ENCODE peak calls at places on chromosomes 12 and 14, in ten cellular contexts. One of them, this sample, is unnamed.
A peak's percentile ranks its signal among the peaks of the same experiment; 100 is the strongest.

GRCh38 chr14:77120771-77121743 is 20.5 kb downstream of the ZDHHC22 start:
- DNase-seq in CD8-positive, alpha-beta T cell: peak; percentile 35
- DNase-seq in tibial artery: no peak
- DNase-seq in WERI-Rb-1: no peak
- DNase-seq in uterus: peak; percentile 55
- DNase-seq in body of pancreas: no peak
- DNase-seq in heart right ventricle: no peak
- DNase-seq in upper lobe of right lung: no peak
- DNase-seq in K562: no peak
- DNase-seq in hepatocyte: no peak
- DNase-seq in this sample: peak; percentile 50

GRCh38 chr12:130644566-130644965 is 71.5 kb downstream of the RIMBP2 start:
- DNase-seq in CD8-positive, alpha-beta T cell: no peak
- DNase-seq in tibial artery: no peak
- DNase-seq in WERI-Rb-1: peak; percentile 78
- DNase-seq in uterus: no peak
- DNase-seq in body of pancreas: no peak
- DNase-seq in heart right ventricle: no peak
- DNase-seq in upper lobe of right lung: no peak
- DNase-seq in K562: no peak
- DNase-seq in hepatocyte: no peak
- DNase-seq in this sample: no peak

GRCh38 chr14:106883218-106883692 is 1356.9 kb downstream of the TMEM121 start:
- DNase-seq in CD8-positive, alpha-beta T cell: no peak
- DNase-seq in tibial artery: peak; percentile 67
- DNase-seq in WERI-Rb-1: peak; percentile 33
- DNase-seq in uterus: no peak
- DNase-seq in body of pancreas: peak; percentile 26
- DNase-seq in heart right ventricle: no peak
- DNase-seq in upper lobe of right lung: no peak
- DNase-seq in K562: peak; percentile 31
- DNase-seq in hepatocyte: no peak
- DNase-seq in this sample: no peak

GRCh38 chr12:69052613-69053408 is 119.8 kb upstream of the CPM start:
- DNase-seq in CD8-positive, alpha-beta T cell: no peak
- DNase-seq in tibial artery: no peak
- DNase-seq in WERI-Rb-1: no peak
- DNase-seq in uterus: no peak
- DNase-seq in body of pancreas: peak; percentile 50
- DNase-seq in heart right ventricle: no peak
- DNase-seq in upper lobe of right lung: no peak
- DNase-seq in K562: no peak
- DNase-seq in hepatocyte: peak; percentile 52
- DNase-seq in this sample: no peak

GRCh38 chr12:49043856-49044258 is 16.7 kb downstream of the KMT2D start:
- DNase-seq in CD8-positive, alpha-beta T cell: peak; percentile 81
- DNase-seq in tibial artery: no peak
- DNase-seq in WERI-Rb-1: peak; percentile 81
- DNase-seq in uterus: no peak
- DNase-seq in body of pancreas: peak; percentile 48
- DNase-seq in heart right ventricle: peak; percentile 59
- DNase-seq in upper lobe of right lung: peak; percentile 84
- DNase-seq in K562: peak; percentile 80
- DNase-seq in hepatocyte: peak; percentile 65
- DNase-seq in this sample: peak; percentile 76

GRCh38 chr14:100828448-100828834 is 2.5 kb downstream of the MEG3 start:
- DNase-seq in CD8-positive, alpha-beta T cell: no peak
- DNase-seq in tibial artery: no peak
- DNase-seq in WERI-Rb-1: no peak
- DNase-seq in uterus: no peak
- DNase-seq in body of pancreas: no peak
- DNase-seq in heart right ventricle: no peak
- DNase-seq in upper lobe of right lung: no peak
- DNase-seq in K562: no peak
- DNase-seq in hepatocyte: no peak
- DNase-seq in this sample: no peak

GRCh38 chr12:89859513-89860220 is 151.0 kb upstream of the ATP2B1 start:
- DNase-seq in CD8-positive, alpha-beta T cell: no peak
- DNase-seq in tibial artery: no peak
- DNase-seq in WERI-Rb-1: no peak
- DNase-seq in uterus: no peak
- DNase-seq in body of pancreas: no peak
- DNase-seq in heart right ventricle: no peak
- DNase-seq in upper lobe of right lung: no peak
- DNase-seq in K562: no peak
- DNase-seq in hepatocyte: no peak
- DNase-seq in this sample: no peak

GRCh38 chr14:35292051-35292769 is at the start of gene PSMA6:
- DNase-seq in CD8-positive, alpha-beta T cell: peak; percentile 99
- DNase-seq in tibial artery: peak; percentile 99
- DNase-seq in WERI-Rb-1: peak; percentile 99
- DNase-seq in uterus: peak; percentile 99
- DNase-seq in body of pancreas: peak; percentile 99
- DNase-seq in heart right ventricle: peak; percentile 98
- DNase-seq in upper lobe of right lung: peak; percentile 100
- DNase-seq in K562: peak; percentile 96
- DNase-seq in hepatocyte: peak; percentile 100
- DNase-seq in this sample: peak; percentile 99

GRCh38 chr14:38208825-38209562 is 1.3 kb downstream of the SSTR1 start:
- DNase-seq in CD8-positive, alpha-beta T cell: no peak
- DNase-seq in tibial artery: no peak
- DNase-seq in WERI-Rb-1: peak; percentile 19
- DNase-seq in uterus: no peak
- DNase-seq in body of pancreas: peak; percentile 76
- DNase-seq in heart right ventricle: peak; percentile 6
- DNase-seq in upper lobe of right lung: peak; percentile 66
- DNase-seq in K562: no peak
- DNase-seq in hepatocyte: peak; percentile 84
- DNase-seq in this sample: no peak

GRCh38 chr12:34106172-34106571 is 83.9 kb downstream of the ALG10 start:
- DNase-seq in CD8-positive, alpha-beta T cell: no peak
- DNase-seq in tibial artery: no peak
- DNase-seq in WERI-Rb-1: no peak
- DNase-seq in uterus: no peak
- DNase-seq in body of pancreas: no peak
- DNase-seq in heart right ventricle: no peak
- DNase-seq in upper lobe of right lung: no peak
- DNase-seq in K562: no peak
- DNase-seq in hepatocyte: no peak
- DNase-seq in this sample: no peak

GRCh38 chr12:110791589-110791988 is 48.9 kb upstream of the PPP1CC start:
- DNase-seq in CD8-positive, alpha-beta T cell: no peak
- DNase-seq in tibial artery: no peak
- DNase-seq in WERI-Rb-1: no peak
- DNase-seq in uterus: no peak
- DNase-seq in body of pancreas: no peak
- DNase-seq in heart right ventricle: no peak
- DNase-seq in upper lobe of right lung: no peak
- DNase-seq in K562: no peak
- DNase-seq in hepatocyte: no peak
- DNase-seq in this sample: no peak

GRCh38 chr12:49032276-49032675 is 13.7 kb upstream of the PRKAG1 start:
- DNase-seq in CD8-positive, alpha-beta T cell: no peak
- DNase-seq in tibial artery: no peak
- DNase-seq in WERI-Rb-1: no peak
- DNase-seq in uterus: no peak
- DNase-seq in body of pancreas: no peak
- DNase-seq in heart right ventricle: no peak
- DNase-seq in upper lobe of right lung: no peak
- DNase-seq in K562: no peak
- DNase-seq in hepatocyte: no peak
- DNase-seq in this sample: no peak

GRCh38 chr12:109255377-109255776 is 53.7 kb downstream of the FOXN4 start:
- DNase-seq in CD8-positive, alpha-beta T cell: no peak
- DNase-seq in tibial artery: no peak
- DNase-seq in WERI-Rb-1: peak; percentile 58
- DNase-seq in uterus: no peak
- DNase-seq in body of pancreas: no peak
- DNase-seq in heart right ventricle: no peak
- DNase-seq in upper lobe of right lung: no peak
- DNase-seq in K562: peak; percentile 21
- DNase-seq in hepatocyte: no peak
- DNase-seq in this sample: no peak
- TF ChIP-seq CTCF in CD8-positive, alpha-beta T cell: no peak
- TF ChIP-seq CTCF in tibial artery: no peak
- TF ChIP-seq CTCF in WERI-Rb-1: peak; percentile 58
- TF ChIP-seq CTCF in uterus: no peak
- TF ChIP-seq CTCF in body of pancreas: no peak
- TF ChIP-seq CTCF in heart right ventricle: no peak
- TF ChIP-seq CTCF in upper lobe of right lung: no peak
- TF ChIP-seq CTCF in K562: peak; percentile 56
- TF ChIP-seq CTCF in hepatocyte: no peak
- TF ChIP-seq CTCF in this sample: no peak

GRCh38 chr12:104684884-104685283 is 228.1 kb downstream of the CHST11 start:
- DNase-seq in CD8-positive, alpha-beta T cell: no peak
- DNase-seq in tibial artery: no peak
- DNase-seq in WERI-Rb-1: no peak
- DNase-seq in uterus: no peak
- DNase-seq in body of pancreas: no peak
- DNase-seq in heart right ventricle: no peak
- DNase-seq in upper lobe of right lung: no peak
- DNase-seq in K562: no peak
- DNase-seq in hepatocyte: no peak
- DNase-seq in this sample: no peak

GRCh38 chr12:104683831-104684503 is 227.2 kb downstream of the CHST11 start:
- DNase-seq in CD8-positive, alpha-beta T cell: no peak
- DNase-seq in tibial artery: no peak
- DNase-seq in WERI-Rb-1: no peak
- DNase-seq in uterus: peak; percentile 36
- DNase-seq in body of pancreas: no peak
- DNase-seq in heart right ventricle: no peak
- DNase-seq in upper lobe of right lung: no peak
- DNase-seq in K562: no peak
- DNase-seq in hepatocyte: no peak
- DNase-seq in this sample: no peak

GRCh38 chr12:104682790-104683279 is 226.1 kb downstream of the CHST11 start:
- DNase-seq in CD8-positive, alpha-beta T cell: peak; percentile 68
- DNase-seq in tibial artery: no peak
- DNase-seq in WERI-Rb-1: no peak
- DNase-seq in uterus: no peak
- DNase-seq in body of pancreas: no peak
- DNase-seq in heart right ventricle: no peak
- DNase-seq in upper lobe of right lung: no peak
- DNase-seq in K562: no peak
- DNase-seq in hepatocyte: no peak
- DNase-seq in this sample: peak; percentile 72

GRCh38 chr12:104687823-104688573 is 231.2 kb downstream of the CHST11 start:
- DNase-seq in CD8-positive, alpha-beta T cell: peak; percentile 55
- DNase-seq in tibial artery: no peak
- DNase-seq in WERI-Rb-1: no peak
- DNase-seq in uterus: no peak
- DNase-seq in body of pancreas: no peak
- DNase-seq in heart right ventricle: no peak
- DNase-seq in upper lobe of right lung: no peak
- DNase-seq in K562: no peak
- DNase-seq in hepatocyte: no peak
- DNase-seq in this sample: no peak

GRCh38 chr12:104686196-104686595 is 229.4 kb downstream of the CHST11 start:
- DNase-seq in CD8-positive, alpha-beta T cell: no peak
- DNase-seq in tibial artery: no peak
- DNase-seq in WERI-Rb-1: no peak
- DNase-seq in uterus: no peak
- DNase-seq in body of pancreas: no peak
- DNase-seq in heart right ventricle: no peak
- DNase-seq in upper lobe of right lung: no peak
- DNase-seq in K562: no peak
- DNase-seq in hepatocyte: no peak
- DNase-seq in this sample: no peak
- H3K27ac ChIP-seq in CD8-positive, alpha-beta T cell: no peak overlapping the region
- H3K27ac ChIP-seq in tibial artery: no peak overlapping the region
- H3K27ac ChIP-seq in WERI-Rb-1: no peak overlapping the region
- H3K27ac ChIP-seq in uterus: no peak overlapping the region
- H3K27ac ChIP-seq in body of pancreas: no peak overlapping the region
- H3K27ac ChIP-seq in heart right ventricle: no peak overlapping the region
- H3K27ac ChIP-seq in upper lobe of right lung: no peak overlapping the region
- H3K27ac ChIP-seq in K562: no peak overlapping the region
- H3K27ac ChIP-seq in hepatocyte: no peak overlapping the region
- H3K27ac ChIP-seq in this sample: no peak overlapping the region

DNA sequence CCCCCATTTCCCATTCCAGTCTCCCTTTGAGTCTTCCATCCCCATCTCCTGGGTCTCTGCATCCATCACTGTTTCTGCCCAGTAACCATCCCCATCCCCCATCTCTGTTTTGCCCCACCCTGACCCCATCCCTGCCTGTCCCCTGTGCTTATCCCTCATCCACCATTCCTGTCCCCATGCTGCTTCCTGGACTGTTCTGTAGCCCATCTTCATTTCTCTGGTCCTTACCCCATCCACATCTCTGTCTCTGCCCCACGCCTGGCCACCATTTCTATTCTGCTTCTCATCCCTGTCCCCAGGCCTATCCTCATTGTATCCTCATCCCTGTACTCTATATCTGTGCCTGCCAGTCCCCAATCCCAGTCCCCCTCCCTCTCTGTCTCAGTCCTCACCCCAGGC is 4.2 kb downstream of the NXPH4 start:
- DNase-seq in CD8-positive, alpha-beta T cell: no peak
- DNase-seq in tibial artery: no peak
- DNase-seq in WERI-Rb-1: no peak
- DNase-seq in uterus: no peak
- DNase-seq in body of pancreas: no peak
- DNase-seq in heart right ventricle: no peak
- DNase-seq in upper lobe of right lung: no peak
- DNase-seq in K562: no peak
- DNase-seq in hepatocyte: no peak
- DNase-seq in this sample: no peak
- H3K27me3 ChIP-seq in CD8-positive, alpha-beta T cell: peaks cover 84% of the 10 kb centered on the region
- H3K27me3 ChIP-seq in tibial artery: peaks cover 5% of the 10 kb centered on the region
- H3K27me3 ChIP-seq in WERI-Rb-1: peaks cover 6% of the 10 kb centered on the region
- H3K27me3 ChIP-seq in uterus: peaks cover 50% of the 10 kb centered on the region
- H3K27me3 ChIP-seq in body of pancreas: peaks cover 47% of the 10 kb centered on the region
- H3K27me3 ChIP-seq in heart right ventricle: peaks cover 95% of the 10 kb centered on the region
- H3K27me3 ChIP-seq in upper lobe of right lung: peaks cover 96% of the 10 kb centered on the region
- H3K27me3 ChIP-seq in K562: peaks cover 39% of the 10 kb centered on the region
- H3K27me3 ChIP-seq in hepatocyte: peaks cover 96% of the 10 kb centered on the region
- H3K27me3 ChIP-seq in this sample: peaks cover 93% of the 10 kb centered on the region

GRCh38 chr14:75176142-75176820 is at the start of gene TMED10:
- DNase-seq in CD8-positive, alpha-beta T cell: peak; percentile 93
- DNase-seq in tibial artery: peak; percentile 94
- DNase-seq in WERI-Rb-1: peak; percentile 89
- DNase-seq in uterus: peak; percentile 87
- DNase-seq in body of pancreas: peak; percentile 93
- DNase-seq in heart right ventricle: peak; percentile 91
- DNase-seq in upper lobe of right lung: peak; percentile 94
- DNase-seq in K562: peak; percentile 75
- DNase-seq in hepatocyte: peak; percentile 93
- DNase-seq in this sample: peak; percentile 87
- TF ChIP-seq CTCF in CD8-positive, alpha-beta T cell: no peak
- TF ChIP-seq CTCF in tibial artery: no peak
- TF ChIP-seq CTCF in WERI-Rb-1: no peak
- TF ChIP-seq CTCF in uterus: no peak
- TF ChIP-seq CTCF in body of pancreas: no peak
- TF ChIP-seq CTCF in heart right ventricle: no peak
- TF ChIP-seq CTCF in upper lobe of right lung: no peak
- TF ChIP-seq CTCF in K562: no peak
- TF ChIP-seq CTCF in hepatocyte: no peak
- TF ChIP-seq CTCF in this sample: no peak

This sample was measured in CD4-positive, alpha-beta T cell.